ENCODE peak calls at places on chromosome 2, in nine cellular contexts. One of them, this sample, is unnamed.

GRCh38 chr2:109031481-109032228 is 42.6 kb upstream of the EDAR start:
- DNase-seq in upper lobe of right lung: peak; percentile 77
- DNase-seq in fibroblast of pulmonary artery: peak; percentile 67
- DNase-seq in A172: peak; percentile 19
- DNase-seq in CD8-positive, alpha-beta memory T cell: peak; percentile 92
- DNase-seq in cerebellum: no peak
- DNase-seq in AG10803: peak; percentile 16
- DNase-seq in stimulated activated CD4-positive, alpha-beta T cell treated with anti-CD3 and anti-CD28 coated beads, TNF-alpha, amount 100 ng/mL, for 4 hours: peak; percentile 46
- DNase-seq in fibroblast of mammary gland: peak; percentile 5
- DNase-seq in this sample: no peak

GRCh38 chr2:240819404-240820013 is 510 bp downstream of the KIF1A start:
- DNase-seq in cerebellum: peak; percentile 58
- DNase-seq in fibroblast of pulmonary artery: no peak
- DNase-seq in A172: no peak
- DNase-seq in AG10803: no peak
- DNase-seq in fibroblast of mammary gland: no peak
- DNase-seq in stimulated activated CD4-positive, alpha-beta T cell treated with anti-CD3 and anti-CD28 coated beads, TNF-alpha, amount 100 ng/mL, for 4 hours: no peak
- DNase-seq in upper lobe of right lung: no peak
- DNase-seq in CD8-positive, alpha-beta memory T cell: no peak
- DNase-seq in this sample: no peak

GRCh38 chr2:33126973-33127372 is 180.2 kb downstream of the LTBP1 start:
- DNase-seq in fibroblast of pulmonary artery: no peak
- DNase-seq in upper lobe of right lung: no peak
- DNase-seq in cerebellum: no peak
- DNase-seq in fibroblast of mammary gland: peak; percentile 87
- DNase-seq in CD8-positive, alpha-beta memory T cell: no peak
- DNase-seq in stimulated activated CD4-positive, alpha-beta T cell treated with anti-CD3 and anti-CD28 coated beads, TNF-alpha, amount 100 ng/mL, for 4 hours: no peak
- DNase-seq in A172: no peak
- DNase-seq in AG10803: peak; percentile 68
- DNase-seq in this sample: no peak

GRCh38 chr2:137521653-137522052 is 442.6 kb upstream of the HNMT start:
- DNase-seq in stimulated activated CD4-positive, alpha-beta T cell treated with anti-CD3 and anti-CD28 coated beads, TNF-alpha, amount 100 ng/mL, for 4 hours: no peak
- DNase-seq in CD8-positive, alpha-beta memory T cell: no peak
- DNase-seq in fibroblast of pulmonary artery: no peak
- DNase-seq in fibroblast of mammary gland: no peak
- DNase-seq in upper lobe of right lung: no peak
- DNase-seq in A172: no peak
- DNase-seq in cerebellum: no peak
- DNase-seq in AG10803: no peak
- DNase-seq in this sample: no peak

GRCh38 chr2:172395503-172395902 is 31.9 kb upstream of the ITGA6 start:
- DNase-seq in CD8-positive, alpha-beta memory T cell: no peak
- DNase-seq in A172: peak; percentile 59
- DNase-seq in fibroblast of mammary gland: no peak
- DNase-seq in stimulated activated CD4-positive, alpha-beta T cell treated with anti-CD3 and anti-CD28 coated beads, TNF-alpha, amount 100 ng/mL, for 4 hours: no peak
- DNase-seq in upper lobe of right lung: no peak
- DNase-seq in AG10803: no peak
- DNase-seq in cerebellum: no peak
- DNase-seq in fibroblast of pulmonary artery: no peak
- DNase-seq in this sample: no peak

GRCh38 chr2:108640731-108641130 is 78.6 kb upstream of the RANBP2 start:
- DNase-seq in A172: peak; percentile 85
- DNase-seq in cerebellum: no peak
- DNase-seq in fibroblast of pulmonary artery: peak; percentile 90
- DNase-seq in CD8-positive, alpha-beta memory T cell: no peak
- DNase-seq in AG10803: peak; percentile 83
- DNase-seq in stimulated activated CD4-positive, alpha-beta T cell treated with anti-CD3 and anti-CD28 coated beads, TNF-alpha, amount 100 ng/mL, for 4 hours: no peak
- DNase-seq in fibroblast of mammary gland: peak; percentile 97
- DNase-seq in upper lobe of right lung: no peak
- DNase-seq in this sample: no peak

GRCh38 chr2:102771114-102771513 is 9.3 kb downstream of the TMEM182 start:
- DNase-seq in upper lobe of right lung: no peak
- DNase-seq in A172: no peak
- DNase-seq in cerebellum: no peak
- DNase-seq in stimulated activated CD4-positive, alpha-beta T cell treated with anti-CD3 and anti-CD28 coated beads, TNF-alpha, amount 100 ng/mL, for 4 hours: no peak
- DNase-seq in fibroblast of mammary gland: no peak
- DNase-seq in fibroblast of pulmonary artery: no peak
- DNase-seq in CD8-positive, alpha-beta memory T cell: no peak
- DNase-seq in AG10803: no peak
- DNase-seq in this sample: no peak

GRCh38 chr2:153388246-153388645 is 90.3 kb downstream of the RPRM start:
- DNase-seq in stimulated activated CD4-positive, alpha-beta T cell treated with anti-CD3 and anti-CD28 coated beads, TNF-alpha, amount 100 ng/mL, for 4 hours: no peak
- DNase-seq in upper lobe of right lung: no peak
- DNase-seq in fibroblast of mammary gland: no peak
- DNase-seq in A172: peak; percentile 64
- DNase-seq in cerebellum: no peak
- DNase-seq in fibroblast of pulmonary artery: no peak
- DNase-seq in AG10803: peak; percentile 1
- DNase-seq in CD8-positive, alpha-beta memory T cell: no peak
- DNase-seq in this sample: peak; percentile 84

GRCh38 chr2:150101947-150102346 is 385.5 kb downstream of the RND3 start:
- DNase-seq in AG10803: no peak
- DNase-seq in CD8-positive, alpha-beta memory T cell: no peak
- DNase-seq in stimulated activated CD4-positive, alpha-beta T cell treated with anti-CD3 and anti-CD28 coated beads, TNF-alpha, amount 100 ng/mL, for 4 hours: no peak
- DNase-seq in fibroblast of mammary gland: no peak
- DNase-seq in cerebellum: no peak
- DNase-seq in A172: no peak
- DNase-seq in upper lobe of right lung: no peak
- DNase-seq in fibroblast of pulmonary artery: no peak
- DNase-seq in this sample: no peak

GRCh38 chr2:114962551-114962950 is 520.1 kb downstream of the DPP10 start:
- DNase-seq in fibroblast of pulmonary artery: no peak
- DNase-seq in fibroblast of mammary gland: no peak
- DNase-seq in cerebellum: no peak
- DNase-seq in A172: no peak
- DNase-seq in upper lobe of right lung: no peak
- DNase-seq in AG10803: no peak
- DNase-seq in stimulated activated CD4-positive, alpha-beta T cell treated with anti-CD3 and anti-CD28 coated beads, TNF-alpha, amount 100 ng/mL, for 4 hours: no peak
- DNase-seq in CD8-positive, alpha-beta memory T cell: no peak
- DNase-seq in this sample: no peak

GRCh38 chr2:20444113-20444992 is 2.5 kb upstream of the RHOB start:
- DNase-seq in stimulated activated CD4-positive, alpha-beta T cell treated with anti-CD3 and anti-CD28 coated beads, TNF-alpha, amount 100 ng/mL, for 4 hours: no peak
- DNase-seq in cerebellum: no peak
- DNase-seq in A172: no peak
- DNase-seq in AG10803: peak; percentile 71
- DNase-seq in fibroblast of mammary gland: peak; percentile 74
- DNase-seq in upper lobe of right lung: peak; percentile 8
- DNase-seq in fibroblast of pulmonary artery: peak; percentile 82
- DNase-seq in CD8-positive, alpha-beta memory T cell: no peak
- DNase-seq in this sample: peak; percentile 63